ENCODE peak calls at places on chromosomes 13 and 19, in six cellular contexts. K, A, S, Y, H and F are unnamed samples.

GRCh38 chr19:46860846-46861690 is at the start of gene ARHGAP35:
- DNase-seq in K (peak; percentile 93), A (peak; percentile 43), S (no peak), H (no peak), Y (peak; percentile 92), F (no peak)

GRCh38 chr13:35768126-35768525 is 291.6 kb upstream of the MAB21L1 start:
- DNase-seq in Y (no peak), A (no peak), S (no peak), H (no peak), K (no peak), F (no peak)

GRCh38 chr13:73171926-73172325 is 113.1 kb downstream of the KLF5 start:
- DNase-seq in H (no peak), K (no peak), A (no peak), S (no peak), Y (no peak), F (no peak)

GRCh38 chr13:101447852-101448251 is 4.6 kb upstream of the ITGBL1 start:
- DNase-seq in Y (no peak), A (no peak), H (no peak), S (no peak), K (no peak), F (no peak)

GRCh38 chr19:13181747-13182388 is 31.7 kb downstream of the IER2 start:
- DNase-seq in S (no peak), H (peak; percentile 76), A (peak; percentile 79), Y (peak; percentile 60), K (peak; percentile 82), F (no peak)

GRCh38 chr19:33796164-33797100 is at the start of gene KCTD15:
- DNase-seq in Y (peak; percentile 86), S (no peak), K (no peak), A (peak; percentile 45), H (peak; percentile 51), F (no peak)

GRCh38 chr13:41458939-41459753 is 1.8 kb downstream of the RGCC start:
- DNase-seq in A (peak; percentile 65), H (peak; percentile 46), Y (peak; percentile 32), S (no peak), K (peak; percentile 81), F (no peak)

GRCh38 chr13:101640797-101641400 is 188.4 kb downstream of the ITGBL1 start:
- DNase-seq in S (no peak), Y (no peak), A (no peak), K (no peak), H (no peak), F (no peak)

GRCh38 chr19:3407556-3408516 is 41.5 kb downstream of the NFIC start:
- DNase-seq in S (no peak), K (no peak), H (peak; percentile 53), A (no peak), Y (no peak), F (no peak)

GRCh38 chr13:34748078-34748477 is 194.0 kb upstream of the NBEA start:
- DNase-seq in H (no peak), A (peak; percentile 13), K (no peak), S (no peak), Y (no peak), F (no peak)

GRCh38 chr13:70923863-70924752 is 815.9 kb upstream of the KLHL1 start:
- DNase-seq in Y (no peak), K (no peak), S (no peak), A (no peak), H (no peak), F (no peak)

GRCh38 chr13:111184685-111185401 is 69.7 kb downstream of the ARHGEF7 start:
- DNase-seq in A (peak; percentile 36), K (peak; percentile 92), S (peak; percentile 93), Y (no peak), H (no peak), F (no peak)

GRCh38 chr13:97223711-97224461 is 1.8 kb downstream of the MBNL2 start:
- DNase-seq in Y (no peak), S (no peak), K (peak; percentile 80), A (peak; percentile 55), H (peak; percentile 42), F (no peak)

GRCh38 chr19:16831531-16831930 is 2.3 kb downstream of the SIN3B start:
- DNase-seq in Y (no peak), A (no peak), K (no peak), H (no peak), S (no peak), F (no peak)

GRCh38 chr13:60583196-60583908 is 186.3 kb downstream of the TDRD3 start:
- DNase-seq in K (no peak), H (no peak), Y (no peak), S (no peak), A (no peak), F (no peak)

GRCh38 chr13:41463823-41464602 is 6.7 kb downstream of the RGCC start:
- DNase-seq in A (peak; percentile 20), H (no peak), Y (no peak), K (peak; percentile 80), S (peak; percentile 59), F (no peak)

GRCh38 chr13:91406619-91407018 is 8.2 kb downstream of the GPC5 start:
- DNase-seq in K (no peak), Y (peak; percentile 21), A (no peak), S (no peak), H (no peak), F (peak; percentile 4)

GRCh38 chr19:40584007-40584406 is 7.3 kb downstream of the SHKBP1 start:
- DNase-seq in K (peak; percentile 38), Y (peak; percentile 31), S (no peak), A (no peak), H (no peak), F (no peak)

GRCh38 chr13:39597828-39598227 is 5.2 kb downstream of the LHFPL6 start:
- DNase-seq in Y (no peak), S (no peak), A (no peak), K (no peak), H (no peak), F (no peak)

GRCh38 chr19:51946602-51947001 is 19.3 kb downstream of the ZNF613 start:
- DNase-seq in A (no peak), H (no peak), S (no peak), Y (no peak), K (no peak), F (no peak)
- H3K9me3 ChIP-seq in A (peaks cover 90% of the 10 kb centered on the region), H (peaks cover 100% of the 10 kb centered on the region), S (peaks cover 38% of the 10 kb centered on the region), Y (peaks cover 17% of the 10 kb centered on the region), K (peaks cover 100% of the 10 kb centered on the region), F (peaks cover 52% of the 10 kb centered on the region)

GRCh38 chr13:113895436-113895835 is 31.6 kb upstream of the GAS6 start:
- DNase-seq in Y (no peak), H (no peak), A (no peak), K (no peak), S (no peak), F (no peak)

GRCh38 chr13:113898391-113898790 is 34.5 kb upstream of the GAS6 start:
- DNase-seq in A (no peak), Y (no peak), H (no peak), K (no peak), S (no peak), F (no peak)

GRCh38 chr13:113900646-113901045 is 36.8 kb upstream of the GAS6 start:
- DNase-seq in H (no peak), S (no peak), Y (no peak), K (no peak), A (no peak), F (no peak)

GRCh38 chr13:113897966-113898365 is 34.1 kb upstream of the GAS6 start:
- DNase-seq in H (no peak), A (no peak), S (no peak), Y (no peak), K (no peak), F (no peak)

GRCh38 chr13:113897161-113897560 is 33.3 kb upstream of the GAS6 start:
- DNase-seq in A (no peak), H (no peak), S (no peak), Y (no peak), K (no peak), F (no peak)
- TF ChIP-seq POLR2AphosphoS5 in A (no peak), H (no peak), S (no peak), Y (peak; percentile 83), K (no peak), F (no peak)

GRCh38 chr19:2081873-2082810 is 14.0 kb downstream of the MOB3A start:
- DNase-seq in A (peak; percentile 64), H (peak; percentile 50), S (no peak), K (peak; percentile 92), Y (peak; percentile 28), F (no peak)

GRCh38 chr19:2083174-2083854 is 12.8 kb downstream of the MOB3A start:
- DNase-seq in K (peak; percentile 90), H (no peak), Y (peak; percentile 23), S (no peak), A (peak; percentile 64), F (no peak)

GRCh38 chr19:2089001-2089711 is 7.0 kb downstream of the MOB3A start:
- DNase-seq in Y (peak; percentile 67), H (no peak), S (peak; percentile 78), K (no peak), A (no peak), F (no peak)

GRCh38 chr19:2087621-2088100 is 8.5 kb downstream of the MOB3A start:
- DNase-seq in H (no peak), K (peak; percentile 88), A (peak; percentile 50), S (peak; percentile 83), Y (peak; percentile 12), F (no peak)

GRCh38 chr19:2084993-2085720 is 11.0 kb downstream of the MOB3A start:
- DNase-seq in A (peak; percentile 88), S (peak; percentile 96), Y (peak; percentile 20), H (peak; percentile 76), K (peak; percentile 97), F (no peak)
- H3K4me1 ChIP-seq in A (peaks cover 16% of the 10 kb centered on the region), S (peaks cover 43% of the 10 kb centered on the region), Y (peaks cover 15% of the 10 kb centered on the region), H (peaks cover 77% of the 10 kb centered on the region), K (peaks cover 99% of the 10 kb centered on the region), F (no peaks in the 10 kb centered on the region)

DNA sequence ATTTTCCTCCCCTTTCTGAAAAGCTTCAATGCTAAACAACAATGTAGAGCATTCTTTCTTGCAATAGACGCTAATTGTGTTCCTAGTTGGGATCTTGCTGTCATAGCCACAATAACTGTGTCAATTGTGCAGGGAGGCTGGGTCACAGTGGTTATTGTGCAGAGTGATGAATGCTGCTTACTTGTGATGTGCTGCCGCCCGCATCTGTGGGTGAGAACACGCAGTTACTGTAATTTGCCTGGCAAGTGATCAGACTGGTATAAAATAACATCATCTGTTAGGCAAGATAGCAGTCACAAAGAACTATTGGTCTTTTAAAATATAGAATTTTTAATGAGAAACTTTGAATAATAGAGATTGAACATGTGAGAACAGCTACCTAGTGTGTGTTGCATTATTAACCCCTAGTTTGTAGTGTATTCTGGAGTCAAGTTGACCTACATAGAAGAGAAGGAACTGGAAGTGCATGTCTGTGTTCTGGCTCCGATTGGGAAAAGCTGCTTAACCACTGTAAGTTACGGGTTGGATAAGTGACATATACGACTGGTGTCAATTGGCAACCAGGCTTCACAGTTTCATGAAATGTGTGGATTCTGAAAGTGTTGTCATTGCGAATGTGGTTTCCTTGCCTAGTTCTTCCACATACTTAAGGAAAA is 43.6 kb downstream of the SLAIN1 start:
- DNase-seq in H (no peak), Y (no peak), K (no peak), S (no peak), A (no peak), F (no peak)
- H3K9me3 ChIP-seq in H (no peaks in the 10 kb centered on the region), Y (no peaks in the 10 kb centered on the region), K (no peaks in the 10 kb centered on the region), S (no peaks in the 10 kb centered on the region), A (no peaks in the 10 kb centered on the region), F (no peaks in the 10 kb centered on the region)

DNA sequence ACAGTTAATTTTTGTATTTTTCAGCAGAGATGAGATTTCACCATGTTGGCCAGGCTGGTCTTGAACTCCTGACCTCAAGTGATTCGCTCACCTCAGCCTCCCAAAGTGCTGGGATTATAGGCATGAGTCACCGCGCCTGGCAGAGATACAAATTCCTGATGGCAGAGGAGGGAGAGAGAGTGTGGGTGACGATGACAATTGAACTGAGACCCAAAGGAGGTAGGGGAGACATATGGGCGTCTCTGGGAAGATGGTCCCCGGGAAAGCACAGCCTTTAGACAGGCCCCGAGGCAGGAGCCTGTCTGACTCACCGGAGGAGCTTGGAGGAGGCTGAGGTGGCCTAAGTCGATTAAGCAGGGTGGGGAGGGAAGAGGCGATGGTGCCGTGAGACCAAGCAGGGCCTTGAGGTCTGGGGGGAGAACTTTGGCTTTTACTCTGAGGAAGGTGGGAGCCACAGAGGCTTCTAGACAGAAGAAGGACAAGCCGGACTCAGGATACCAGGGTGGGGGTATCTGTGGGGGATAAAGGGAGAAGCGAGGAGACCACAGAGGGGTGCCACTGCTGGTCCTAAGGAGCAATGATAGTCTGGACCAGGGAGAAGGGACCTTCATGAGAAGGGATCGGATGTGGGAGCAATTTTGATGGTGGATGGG is 38.2 kb downstream of the ARRDC2 start:
- DNase-seq in K (no peak), S (no peak), A (peak; percentile 15), H (peak; percentile 47), Y (no peak), F (no peak)
- TF ChIP-seq POLR2AphosphoS5 in K (no peak), S (no peak), A (no peak), H (no peak), Y (no peak), F (no peak)